ENCODE peak calls at places on chromosome 1, in four cellular contexts. E is IMR-90, C is HEK293T, L is HepG2. P is an unnamed sample.
A peak's percentile ranks its signal among the peaks of the same experiment; 100 is the strongest.

GRCh38 chr1:53689736-53690401 is 49.1 kb downstream of the GLIS1 start:
- DNase-seq in L (no peak), C (no peak), E (no peak), P (no peak)

GRCh38 chr1:198556969-198557368 is 16.5 kb upstream of the ATP6V1G3 start:
- DNase-seq in L (no peak), C (no peak), E (no peak), P (no peak)

GRCh38 chr1:156359973-156360372 is 9.0 kb upstream of the RHBG start:
- DNase-seq in C (peak; percentile 73), L (no peak), E (peak; percentile 43), P (peak; percentile 56)

GRCh38 chr1:201353186-201353940 is 24.1 kb downstream of the TNNT2 start:
- DNase-seq in E (no peak), C (no peak), L (no peak), P (no peak)

GRCh38 chr1:33715195-33715811 is 148.6 kb upstream of the HMGB4 start:
- DNase-seq in E (no peak), C (no peak), L (no peak), P (no peak)

GRCh38 chr1:56638248-56638647 is 6.9 kb upstream of the PRKAA2 start:
- DNase-seq in L (no peak), E (no peak), C (no peak), P (no peak)

GRCh38 chr1:36458910-36459309 is 5.3 kb downstream of the MRPS15 start:
- DNase-seq in L (no peak), E (no peak), C (no peak), P (no peak)

GRCh38 chr1:25922633-25923567 is 16.7 kb upstream of the STMN1 start:
- DNase-seq in E (no peak), C (no peak), L (no peak), P (peak; percentile 53)

GRCh38 chr1:214570442-214570841 is 19.0 kb upstream of the PTPN14 start:
- DNase-seq in C (no peak), L (no peak), E (peak; percentile 90), P (no peak)

GRCh38 chr1:115229016-115229415 is 109.0 kb downstream of the NGF start:
- DNase-seq in E (no peak), L (no peak), C (no peak), P (no peak)

GRCh38 chr1:162629077-162629637 is 3.1 kb upstream of the DDR2 start:
- DNase-seq in E (no peak), L (no peak), C (no peak), P (no peak)

GRCh38 chr1:216917039-216917438 is 193.8 kb upstream of the ESRRG start:
- DNase-seq in E (no peak), C (no peak), L (no peak), P (no peak)

GRCh38 chr1:33617451-33617850 is 145.0 kb downstream of the ZSCAN20 start:
- DNase-seq in E (no peak), L (no peak), C (no peak), P (no peak)

GRCh38 chr1:9825101-9826074 is 1.6 kb upstream of the CLSTN1 start:
- DNase-seq in E (peak; percentile 51), C (peak; percentile 45), L (peak; percentile 46), P (peak; percentile 93)
- TF ChIP-seq BHLHE40 in E (no peak), C (no peak), L (no peak), P (no peak)

DNA sequence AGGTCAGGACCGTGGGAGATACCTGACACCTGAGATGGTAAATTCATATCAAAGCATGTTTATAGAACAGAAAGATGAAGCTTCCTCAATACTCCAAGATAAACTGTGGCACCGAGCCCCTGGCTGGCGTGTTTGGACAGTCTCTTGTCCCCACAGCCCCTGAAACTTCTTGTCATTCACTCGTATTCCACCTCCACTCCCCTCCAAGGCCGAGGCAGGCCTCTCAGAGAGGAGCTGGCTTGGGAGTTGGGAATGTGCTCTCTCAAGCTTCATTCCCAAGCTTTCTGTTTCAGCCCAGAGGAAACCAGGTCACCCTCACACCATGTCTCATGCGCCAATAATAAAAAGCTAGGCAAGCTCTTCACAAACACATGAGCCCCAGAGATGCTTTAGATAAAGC is 86.1 kb downstream of the NPHP4 start:
- DNase-seq in C (no peak), L (no peak), E (no peak), P (no peak)
- TF ChIP-seq BHLHE40 in C (no peak), L (no peak), E (no peak), P (no peak)

DNA sequence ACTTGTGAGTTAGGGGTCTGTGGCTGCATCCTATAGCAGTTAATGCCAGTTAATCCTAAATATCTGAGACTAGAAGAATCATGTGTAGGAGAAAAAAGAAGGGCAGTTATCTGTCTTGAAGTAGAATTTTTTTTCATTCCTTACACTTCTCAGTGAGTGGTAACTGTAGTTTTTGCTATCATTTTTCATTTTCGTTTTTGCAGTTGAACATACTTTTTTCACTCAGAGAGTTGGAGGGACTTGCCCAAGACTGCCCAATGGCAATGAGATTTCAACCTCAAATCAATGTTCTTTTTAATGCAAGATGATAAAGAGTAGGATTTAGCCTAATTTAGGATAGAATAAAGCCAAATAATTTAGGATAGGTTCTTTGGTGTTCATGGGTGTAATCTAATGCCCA is 5.5 kb downstream of the PRDX6 start:
- DNase-seq in C (no peak), L (no peak), E (no peak), P (no peak)
- TF ChIP-seq BHLHE40 in C (no peak), L (no peak), E (no peak), P (no peak)

GRCh38 chr1:6099297-6099696 is 53.6 kb downstream of the KCNAB2 start:
- DNase-seq in L (no peak), C (no peak), E (no peak), P (no peak)
- TF ChIP-seq BHLHE40 in L (no peak), C (no peak), E (no peak), P (no peak)

GRCh38 chr1:46517932-46518498 is 28.4 kb downstream of the DMBX1 start:
- DNase-seq in L (no peak), C (no peak), E (no peak), P (no peak)

GRCh38 chr1:46521417-46521816 is 30.0 kb downstream of the KNCN start:
- DNase-seq in E (no peak), L (no peak), C (no peak), P (no peak)

GRCh38 chr1:46519209-46519608 is 29.6 kb downstream of the DMBX1 start:
- DNase-seq in L (no peak), E (no peak), C (no peak), P (no peak)

GRCh38 chr1:46522184-46522968 is 29.1 kb downstream of the KNCN start:
- DNase-seq in C (no peak), L (no peak), E (peak; percentile 45), P (no peak)

DNA sequence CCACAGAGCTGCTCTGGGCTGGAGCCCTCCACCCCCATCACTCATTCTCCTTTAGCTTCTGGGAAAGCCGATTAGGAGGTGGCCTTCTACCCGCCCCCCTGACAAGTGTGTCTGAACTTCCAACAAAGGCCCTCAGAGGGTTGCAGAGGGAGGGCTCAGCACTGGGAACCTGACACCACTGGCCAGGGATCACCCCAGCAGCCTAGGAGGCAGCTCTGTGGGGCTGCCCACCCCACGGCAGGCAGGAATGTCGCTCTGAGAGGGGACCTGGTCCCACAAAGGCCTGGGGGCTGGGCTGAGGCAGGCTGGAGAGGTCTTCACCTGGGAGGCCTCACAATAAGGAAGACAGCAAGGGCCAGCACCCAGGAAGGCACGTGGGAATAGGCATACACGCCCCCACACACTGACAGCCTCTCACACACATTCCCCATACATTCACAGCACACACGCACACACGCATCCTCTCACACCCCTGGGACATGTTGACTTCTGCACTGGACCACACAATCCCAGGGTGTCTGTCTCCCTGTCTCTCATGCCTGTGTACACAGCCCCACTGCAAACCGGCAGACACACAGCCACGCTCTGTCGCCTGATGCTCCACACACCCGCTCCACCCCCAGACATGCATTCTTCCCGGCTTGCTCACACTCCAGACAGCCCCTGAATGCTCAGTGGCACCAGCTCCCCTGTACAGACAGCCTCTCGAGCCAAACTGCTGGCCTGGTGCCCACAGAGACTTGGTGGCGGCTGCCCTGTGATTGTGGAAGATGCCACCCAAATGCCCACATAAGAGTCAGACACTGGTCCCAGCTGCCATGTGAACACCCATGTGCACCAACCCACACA is 30.7 kb downstream of the DMBX1 start:
- DNase-seq in L (peak; percentile 30), C (no peak), E (peak; percentile 75), P (peak; percentile 66)
- TF ChIP-seq BHLHE40 in L (no peak), C (no peak), E (peak; percentile 63), P (no peak)

DNA sequence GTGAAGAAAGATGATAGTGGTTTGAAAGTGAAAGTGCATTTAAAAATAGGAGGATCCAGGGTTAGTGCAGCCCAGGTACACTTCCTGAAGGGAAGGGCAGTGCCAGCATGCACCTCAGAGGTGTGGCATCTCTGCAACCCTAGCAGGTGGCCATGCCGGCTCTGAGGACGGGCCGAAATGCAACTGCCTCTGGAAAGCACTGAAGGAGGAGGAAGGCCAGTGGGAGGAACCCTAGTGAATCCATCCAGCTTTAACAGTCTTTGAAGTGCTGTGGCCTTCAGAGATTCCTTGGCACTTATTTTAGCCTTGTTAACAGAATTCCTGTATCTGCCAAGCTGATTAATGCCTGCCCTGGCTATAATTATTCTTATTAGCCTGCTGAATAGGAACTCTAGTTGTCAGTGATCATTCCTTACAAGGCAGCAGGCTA is 5.5 kb downstream of the PTGFRN start:
- DNase-seq in C (no peak), L (no peak), E (no peak), P (no peak)
- TF ChIP-seq BHLHE40 in C (no peak), L (no peak), E (no peak), P (no peak)

P was measured in A549.